ENCODE peak calls at places on chromosomes 16 and 17, in six cellular contexts. One of them, this sample, is unnamed. For H3K4me1, the result is how much of the 10 kb centered on the place peaks cover.

GRCh38 chr16:57383276-57384247 is 11.3 kb downstream of the CX3CL1 start:
- DNase-seq in adipocyte: peak
- DNase-seq in heart left ventricle: peak
- DNase-seq in CD8-positive, alpha-beta memory T cell: peak
- DNase-seq in fibroblast of lung: peak
- DNase-seq in A549: no peak
- DNase-seq in this sample: no peak

GRCh38 chr16:4693956-4694663 is 748 bp downstream of the NUDT16L1 start:
- DNase-seq in A549: peak
- DNase-seq in CD8-positive, alpha-beta memory T cell: peak
- DNase-seq in fibroblast of lung: peak
- DNase-seq in adipocyte: peak
- DNase-seq in heart left ventricle: peak
- DNase-seq in this sample: peak

GRCh38 chr17:63086483-63087185 is 120.6 kb downstream of the TANC2 start:
- DNase-seq in heart left ventricle: no peak
- DNase-seq in A549: no peak
- DNase-seq in CD8-positive, alpha-beta memory T cell: no peak
- DNase-seq in adipocyte: no peak
- DNase-seq in fibroblast of lung: peak
- DNase-seq in this sample: peak

GRCh38 chr17:28335959-28336871 is 654 bp downstream of the TNFAIP1 start:
- DNase-seq in heart left ventricle: peak
- DNase-seq in A549: peak
- DNase-seq in fibroblast of lung: peak
- DNase-seq in CD8-positive, alpha-beta memory T cell: no peak
- DNase-seq in adipocyte: peak
- DNase-seq in this sample: peak

GRCh38 chr17:75738218-75738802 is 17.1 kb downstream of the ITGB4 start:
- DNase-seq in CD8-positive, alpha-beta memory T cell: no peak
- DNase-seq in A549: no peak
- DNase-seq in adipocyte: no peak
- DNase-seq in fibroblast of lung: no peak
- DNase-seq in heart left ventricle: no peak
- DNase-seq in this sample: no peak

GRCh38 chr16:85259831-85260165 is 147.5 kb upstream of the CIBAR2 start:
- DNase-seq in A549: no peak
- DNase-seq in fibroblast of lung: no peak
- DNase-seq in CD8-positive, alpha-beta memory T cell: no peak
- DNase-seq in adipocyte: no peak
- DNase-seq in heart left ventricle: no peak
- DNase-seq in this sample: peak

GRCh38 chr16:8655184-8655717 is 19.2 kb upstream of the ABAT start:
- DNase-seq in adipocyte: no peak
- DNase-seq in A549: no peak
- DNase-seq in fibroblast of lung: peak
- DNase-seq in CD8-positive, alpha-beta memory T cell: no peak
- DNase-seq in heart left ventricle: no peak
- DNase-seq in this sample: peak

GRCh38 chr16:52384378-52384777 is 162.6 kb downstream of the TOX3 start:
- DNase-seq in A549: no peak
- DNase-seq in heart left ventricle: no peak
- DNase-seq in CD8-positive, alpha-beta memory T cell: no peak
- DNase-seq in adipocyte: no peak
- DNase-seq in fibroblast of lung: no peak
- DNase-seq in this sample: no peak

GRCh38 chr16:24539850-24540484 is 601 bp downstream of the RBBP6 start:
- DNase-seq in A549: no peak
- DNase-seq in heart left ventricle: peak
- DNase-seq in fibroblast of lung: peak
- DNase-seq in adipocyte: peak
- DNase-seq in CD8-positive, alpha-beta memory T cell: peak
- DNase-seq in this sample: peak

GRCh38 chr16:85056211-85056748 is 28.7 kb downstream of the KIAA0513 start:
- DNase-seq in fibroblast of lung: peak
- DNase-seq in A549: no peak
- DNase-seq in CD8-positive, alpha-beta memory T cell: no peak
- DNase-seq in adipocyte: peak
- DNase-seq in heart left ventricle: no peak
- DNase-seq in this sample: peak

GRCh38 chr17:47713980-47714689 is 18.9 kb upstream of the TBX21 start:
- DNase-seq in fibroblast of lung: no peak
- DNase-seq in heart left ventricle: no peak
- DNase-seq in CD8-positive, alpha-beta memory T cell: no peak
- DNase-seq in A549: no peak
- DNase-seq in adipocyte: no peak
- DNase-seq in this sample: no peak

GRCh38 chr16:16105646-16106045 is 117.6 kb downstream of the ABCC6 start:
- DNase-seq in fibroblast of lung: no peak
- DNase-seq in heart left ventricle: no peak
- DNase-seq in CD8-positive, alpha-beta memory T cell: no peak
- DNase-seq in A549: no peak
- DNase-seq in adipocyte: no peak
- DNase-seq in this sample: no peak

GRCh38 chr16:16102738-16103137 is 120.6 kb downstream of the ABCC6 start:
- DNase-seq in A549: no peak
- DNase-seq in heart left ventricle: no peak
- DNase-seq in adipocyte: no peak
- DNase-seq in fibroblast of lung: no peak
- DNase-seq in CD8-positive, alpha-beta memory T cell: no peak
- DNase-seq in this sample: no peak

GRCh38 chr16:16100631-16101030 is 122.7 kb downstream of the ABCC6 start:
- DNase-seq in fibroblast of lung: no peak
- DNase-seq in A549: no peak
- DNase-seq in CD8-positive, alpha-beta memory T cell: no peak
- DNase-seq in heart left ventricle: no peak
- DNase-seq in adipocyte: no peak
- DNase-seq in this sample: no peak

GRCh38 chr16:16099320-16099719 is 124.0 kb downstream of the ABCC6 start:
- DNase-seq in CD8-positive, alpha-beta memory T cell: no peak
- DNase-seq in fibroblast of lung: no peak
- DNase-seq in adipocyte: no peak
- DNase-seq in heart left ventricle: no peak
- DNase-seq in A549: no peak
- DNase-seq in this sample: no peak

GRCh38 chr16:16101585-16101984 is 121.7 kb downstream of the ABCC6 start:
- DNase-seq in CD8-positive, alpha-beta memory T cell: no peak
- DNase-seq in fibroblast of lung: no peak
- DNase-seq in A549: no peak
- DNase-seq in heart left ventricle: no peak
- DNase-seq in adipocyte: no peak
- DNase-seq in this sample: no peak
- H3K4me1 ChIP-seq in CD8-positive, alpha-beta memory T cell: under half
- H3K4me1 ChIP-seq in fibroblast of lung: under half
- H3K4me1 ChIP-seq in A549: under half
- H3K4me1 ChIP-seq in heart left ventricle: under half
- H3K4me1 ChIP-seq in adipocyte: under half
- H3K4me1 ChIP-seq in this sample: under half

GRCh38 chr17:43542854-43543253 is 3.3 kb downstream of the ETV4 start:
- DNase-seq in CD8-positive, alpha-beta memory T cell: no peak
- DNase-seq in heart left ventricle: no peak
- DNase-seq in adipocyte: no peak
- DNase-seq in A549: no peak
- DNase-seq in fibroblast of lung: no peak
- DNase-seq in this sample: no peak

GRCh38 chr17:43543300-43543699 is 2.8 kb downstream of the ETV4 start:
- DNase-seq in CD8-positive, alpha-beta memory T cell: no peak
- DNase-seq in adipocyte: no peak
- DNase-seq in fibroblast of lung: no peak
- DNase-seq in heart left ventricle: no peak
- DNase-seq in A549: no peak
- DNase-seq in this sample: peak

GRCh38 chr17:43545383-43545632 is 832 bp downstream of the ETV4 start:
- DNase-seq in adipocyte: peak
- DNase-seq in fibroblast of lung: no peak
- DNase-seq in heart left ventricle: no peak
- DNase-seq in A549: peak
- DNase-seq in CD8-positive, alpha-beta memory T cell: peak
- DNase-seq in this sample: no peak

GRCh38 chr17:43543771-43544575 is 2.2 kb downstream of the ETV4 start:
- DNase-seq in CD8-positive, alpha-beta memory T cell: no peak
- DNase-seq in A549: no peak
- DNase-seq in adipocyte: no peak
- DNase-seq in heart left ventricle: no peak
- DNase-seq in fibroblast of lung: no peak
- DNase-seq in this sample: no peak

DNA sequence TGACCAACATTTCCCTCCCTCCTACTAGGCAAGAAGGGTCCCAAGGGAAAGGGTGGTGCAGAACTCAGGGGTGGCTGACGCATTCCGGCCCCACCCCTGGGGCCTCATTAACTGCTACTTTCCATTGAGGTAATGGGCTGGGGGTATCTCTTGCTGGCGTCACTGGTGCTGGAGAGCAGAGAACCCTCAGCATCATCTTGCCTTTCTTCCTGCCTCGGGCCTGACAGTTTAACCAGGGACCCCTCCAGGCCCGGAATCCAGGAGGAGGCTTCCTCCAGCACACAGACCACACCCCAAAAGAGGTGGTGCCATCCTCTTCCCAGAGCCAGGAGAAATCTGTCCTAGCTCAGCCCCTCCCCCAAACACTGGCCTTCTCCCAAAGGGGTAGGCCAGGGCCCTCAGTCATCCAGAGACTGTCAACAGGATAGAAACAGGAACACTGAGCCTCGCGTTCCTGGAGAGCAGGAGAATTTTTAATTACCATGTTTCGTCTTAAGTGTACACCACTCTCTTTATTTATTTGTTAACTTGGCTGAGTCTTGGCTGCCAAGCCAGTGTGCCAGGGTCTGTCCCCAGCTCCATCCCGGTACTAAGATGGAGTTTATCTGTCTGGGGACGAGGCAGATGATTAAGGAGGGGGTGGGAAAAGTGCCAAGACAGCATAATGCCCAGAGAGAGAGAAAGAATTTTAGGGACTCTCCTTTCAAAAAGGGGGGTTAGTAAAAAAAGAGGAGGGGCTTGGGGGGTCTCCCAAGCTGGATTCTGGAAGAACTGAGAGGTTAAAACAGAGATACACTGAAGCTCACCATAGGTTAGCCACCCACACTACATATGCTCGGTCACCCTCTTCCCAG is 5.1 kb downstream of the ETV4 start:
- DNase-seq in adipocyte: no peak
- DNase-seq in heart left ventricle: peak
- DNase-seq in A549: no peak
- DNase-seq in fibroblast of lung: no peak
- DNase-seq in CD8-positive, alpha-beta memory T cell: no peak
- DNase-seq in this sample: no peak
- H3K4me3 ChIP-seq in adipocyte: no peak
- H3K4me3 ChIP-seq in heart left ventricle: no peak
- H3K4me3 ChIP-seq in A549: no peak
- H3K4me3 ChIP-seq in fibroblast of lung: no peak
- H3K4me3 ChIP-seq in CD8-positive, alpha-beta memory T cell: no peak
- H3K4me3 ChIP-seq in this sample: no peak

GRCh38 chr17:18038149-18038850 is 668 bp downstream of the ATPAF2 start:
- DNase-seq in heart left ventricle: no peak
- DNase-seq in A549: no peak
- DNase-seq in CD8-positive, alpha-beta memory T cell: no peak
- DNase-seq in fibroblast of lung: no peak
- DNase-seq in adipocyte: peak
- DNase-seq in this sample: no peak
- H3K4me1 ChIP-seq in heart left ventricle: under half
- H3K4me1 ChIP-seq in A549: under half
- H3K4me1 ChIP-seq in CD8-positive, alpha-beta memory T cell: under half
- H3K4me1 ChIP-seq in fibroblast of lung: under half
- H3K4me1 ChIP-seq in adipocyte: under half
- H3K4me1 ChIP-seq in this sample: under half

DNA sequence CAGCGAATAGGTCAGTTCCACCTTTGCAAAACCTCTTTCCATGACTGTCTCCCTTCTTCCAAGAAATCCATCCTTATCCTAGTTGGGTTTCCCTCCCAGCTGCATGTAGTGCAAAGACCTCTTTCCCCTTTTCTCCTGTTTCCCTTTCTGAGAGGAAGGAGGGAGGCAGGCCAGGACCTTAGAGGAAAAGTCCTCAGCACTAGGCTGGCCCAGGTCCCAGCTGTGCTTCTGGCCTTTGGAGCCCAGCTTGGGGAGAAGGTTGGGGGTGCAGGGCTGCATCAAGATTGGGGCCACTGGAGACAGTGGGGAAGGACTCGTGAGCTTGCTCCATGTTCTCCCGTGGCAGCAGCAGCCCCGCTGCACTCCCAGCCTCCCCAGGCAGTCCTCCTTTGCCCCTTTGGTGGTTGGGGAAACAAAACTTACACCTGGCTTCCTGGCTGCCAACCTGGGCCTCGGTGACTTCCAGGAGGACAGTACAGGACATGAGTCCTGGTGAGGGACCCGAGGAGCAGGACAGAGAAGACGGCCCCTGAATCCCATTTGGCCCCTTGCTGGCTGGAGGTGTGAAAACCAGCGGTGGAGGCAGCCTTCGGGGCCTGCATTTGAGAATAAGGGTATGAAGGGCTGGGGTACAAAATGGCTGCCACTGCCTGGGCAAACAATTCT is 480 bp downstream of the HEXIM2 start:
- DNase-seq in fibroblast of lung: no peak
- DNase-seq in CD8-positive, alpha-beta memory T cell: no peak
- DNase-seq in A549: no peak
- DNase-seq in adipocyte: no peak
- DNase-seq in heart left ventricle: no peak
- DNase-seq in this sample: no peak
- H3K4me3 ChIP-seq in fibroblast of lung: peak
- H3K4me3 ChIP-seq in CD8-positive, alpha-beta memory T cell: peak
- H3K4me3 ChIP-seq in A549: peak
- H3K4me3 ChIP-seq in adipocyte: peak
- H3K4me3 ChIP-seq in heart left ventricle: peak
- H3K4me3 ChIP-seq in this sample: peak

GRCh38 chr17:5582177-5582885 is 2.0 kb downstream of the NLRP1 start:
- DNase-seq in adipocyte: no peak
- DNase-seq in fibroblast of lung: no peak
- DNase-seq in A549: no peak
- DNase-seq in CD8-positive, alpha-beta memory T cell: no peak
- DNase-seq in heart left ventricle: no peak
- DNase-seq in this sample: no peak
- H3K4me1 ChIP-seq in adipocyte: under half
- H3K4me1 ChIP-seq in fibroblast of lung: under half
- H3K4me1 ChIP-seq in A549: under half
- H3K4me1 ChIP-seq in CD8-positive, alpha-beta memory T cell: half or more
- H3K4me1 ChIP-seq in heart left ventricle: under half
- H3K4me1 ChIP-seq in this sample: under half

This sample was measured in SJCRH30.